ENCODE peak calls at places on chromosomes 6 and 20, in four cellular contexts. L, U, T and O are unnamed samples.

GRCh38 chr6:138682722-138683521 is 90.6 kb upstream of the CCDC28A start:
- DNase-seq in L (peak), U (peak), T (no peak), O (peak)

GRCh38 chr20:32535316-32535952 is 49.7 kb downstream of the NOL4L start:
- DNase-seq in L (no peak), U (no peak), T (no peak), O (no peak)

GRCh38 chr6:34143884-34144580 is 1.9 kb downstream of the GRM4 start:
- DNase-seq in L (peak), U (no peak), T (no peak), O (no peak)

GRCh38 chr20:10498196-10498595 is 63.1 kb downstream of the SLX4IP start:
- DNase-seq in L (peak), U (no peak), T (no peak), O (no peak)

GRCh38 chr6:147900191-147900830 is 391.8 kb downstream of the SAMD5 start:
- DNase-seq in L (no peak), U (no peak), T (no peak), O (peak)

GRCh38 chr6:83431545-83432165 is 804 bp upstream of the ME1 start:
- DNase-seq in L (peak), U (no peak), T (no peak), O (no peak)

GRCh38 chr20:44137210-44137781 is 49.7 kb downstream of the JPH2 start:
- DNase-seq in L (peak), U (peak), T (peak), O (peak)

GRCh38 chr20:51011479-51011878 is 11.4 kb downstream of the KCNG1 start:
- DNase-seq in L (no peak), U (no peak), T (no peak), O (no peak)

GRCh38 chr6:84462697-84463096 is 235.3 kb upstream of the CEP162 start:
- DNase-seq in L (no peak), U (peak), T (no peak), O (peak)